ENCODE peak calls at places on chromosomes 1 and 21, in five cellular contexts. X is cardiac septum; A is effector memory CD8-positive, alpha-beta T cell; O is HS-27A; U is substantia nigra. N is an unnamed sample.

GRCh38 chr1:93805027-93805426 is 74.0 kb downstream of the DNTTIP2 start:
- DNase-seq in A (no peak), O (no peak), U (no peak), X (no peak), N (no peak)

GRCh38 chr1:25727819-25728286 is 72.1 kb upstream of the SELENON start:
- DNase-seq in X (peak), U (no peak), O (no peak), A (no peak), N (no peak)

GRCh38 chr1:231091853-231092301 is 51.8 kb upstream of the FAM89A start:
- DNase-seq in U (no peak), O (no peak), X (no peak), A (peak), N (peak)

GRCh38 chr1:33289858-33290154 is 31.1 kb downstream of the A3GALT2 start:
- DNase-seq in O (no peak), A (no peak), X (peak), U (no peak), N (no peak)

GRCh38 chr21:43740497-43741156 is 21.7 kb downstream of the PDXK start:
- DNase-seq in X (no peak), O (no peak), A (peak), U (no peak), N (peak)

GRCh38 chr1:243580072-243580471 is 270.0 kb downstream of the AKT3 start:
- DNase-seq in O (no peak), A (no peak), U (no peak), X (no peak), N (no peak)

GRCh38 chr1:151509350-151510019 is 1.7 kb upstream of the CGN start:
- DNase-seq in X (no peak), U (no peak), O (no peak), A (no peak), N (no peak)

GRCh38 chr1:156591432-156592157 is at the start of gene NAXE:
- DNase-seq in X (peak), A (peak), U (no peak), O (no peak), N (peak)

GRCh38 chr1:11692899-11693590 is 1.5 kb downstream of the DRAXIN start:
- DNase-seq in X (no peak), A (peak), O (peak), U (no peak), N (no peak)

GRCh38 chr1:23341829-23342697 is 2.0 kb downstream of the HNRNPR start:
- DNase-seq in A (no peak), X (no peak), U (no peak), O (no peak), N (no peak)

GRCh38 chr1:156931553-156931952 is 11.1 kb downstream of the LRRC71 start:
- DNase-seq in O (no peak), U (no peak), X (no peak), A (no peak), N (no peak)

GRCh38 chr1:170623171-170623570 is 40.8 kb upstream of the PRRX1 start:
- DNase-seq in O (peak), X (no peak), A (no peak), U (no peak), N (no peak)

GRCh38 chr1:161260939-161261858 is 2.7 kb downstream of the PCP4L1 start:
- DNase-seq in O (no peak), A (no peak), U (no peak), X (no peak), N (no peak)

GRCh38 chr1:41810446-41810845 is 108.3 kb downstream of the HIVEP3 start:
- DNase-seq in A (peak), U (no peak), O (no peak), X (no peak), N (no peak)